ENCODE peak calls at places on chromosome 16, in five cellular contexts. J, K, F, H and U are unnamed samples.

GRCh38 chr16:12837344-12837743 is 33.7 kb upstream of the CPPED1 start:
- DNase-seq in F (no peak), H (no peak), J (no peak), K (no peak), U (no peak)

GRCh38 chr16:82996814-82997213 is 370.0 kb downstream of the CDH13 start:
- DNase-seq in F (no peak), J (no peak), K (no peak), H (no peak), U (no peak)

GRCh38 chr16:89723279-89724250 is 2.2 kb downstream of the ZNF276 start:
- DNase-seq in J (peak), H (no peak), F (peak), K (peak), U (no peak)

GRCh38 chr16:81486555-81487061 is 42.0 kb downstream of the CMIP start:
- DNase-seq in K (no peak), J (peak), H (no peak), F (peak), U (no peak)

GRCh38 chr16:24071990-24072389 is 184.1 kb upstream of the CACNG3 start:
- DNase-seq in J (no peak), K (no peak), F (no peak), H (no peak), U (no peak)

GRCh38 chr16:55389426-55390073 is 65.5 kb downstream of the IRX6 start:
- DNase-seq in F (peak), K (no peak), H (no peak), J (no peak), U (no peak)

GRCh38 chr16:632486-633335 is 1.9 kb downstream of the WFIKKN1 start:
- DNase-seq in K (no peak), F (peak), J (no peak), H (no peak), U (no peak)

GRCh38 chr16:28267356-28267755 is 25.0 kb upstream of the SBK1 start:
- DNase-seq in J (no peak), K (no peak), F (no peak), H (no peak), U (no peak)

GRCh38 chr16:64952177-64952576 is 169.7 kb downstream of the CDH11 start:
- DNase-seq in J (peak), K (no peak), F (no peak), H (peak), U (no peak)

GRCh38 chr16:4372578-4373355 is 1.1 kb downstream of the VASN start:
- DNase-seq in K (no peak), H (peak), F (no peak), J (peak), U (no peak)

GRCh38 chr16:24538756-24539294 is 541 bp upstream of the RBBP6 start:
- DNase-seq in J (no peak), K (no peak), H (no peak), F (no peak), U (no peak)

GRCh38 chr16:74560912-74561311 is 46.0 kb downstream of the GLG1 start:
- DNase-seq in K (no peak), J (no peak), H (no peak), F (peak), U (no peak)

GRCh38 chr16:60091479-60091878 is 1357.4 kb upstream of the GOT2 start:
- DNase-seq in H (no peak), K (no peak), F (no peak), J (no peak), U (no peak)

GRCh38 chr16:57623251-57624043 is 5.0 kb upstream of the ADGRG1 start:
- DNase-seq in H (no peak), F (peak), J (no peak), K (no peak), U (no peak)

GRCh38 chr16:70395345-70395901 is 43.5 kb downstream of the ST3GAL2 start:
- DNase-seq in F (peak), J (peak), K (peak), H (peak), U (peak)

GRCh38 chr16:4344659-4345438 is 6.3 kb downstream of the PAM16 start:
- DNase-seq in K (no peak), F (no peak), H (no peak), J (no peak), U (no peak)

GRCh38 chr16:49640606-49641005 is 215.3 kb downstream of the ZNF423 start:
- DNase-seq in J (no peak), K (no peak), H (no peak), F (peak), U (no peak)

GRCh38 chr16:74751658-74752057 is 23.0 kb downstream of the FA2H start:
- DNase-seq in J (no peak), K (no peak), H (no peak), F (no peak), U (no peak)

GRCh38 chr16:54538241-54538640 is 251.7 kb upstream of the IRX3 start:
- DNase-seq in H (no peak), J (peak), K (no peak), F (no peak), U (no peak)

GRCh38 chr16:70520612-70521297 is 2.6 kb downstream of the COG4 start:
- DNase-seq in J (peak), K (no peak), F (no peak), H (peak), U (no peak)

GRCh38 chr16:3173892-3174617 is 13.9 kb upstream of the OR1F1 start:
- DNase-seq in K (no peak), F (no peak), J (no peak), H (peak), U (no peak)

GRCh38 chr16:84527486-84528269 is 23.2 kb upstream of the MEAK7 start:
- DNase-seq in F (no peak), K (no peak), H (no peak), J (no peak), U (no peak)

GRCh38 chr16:20611975-20612471 is 35.9 kb upstream of the ACSM2B start:
- DNase-seq in F (peak), J (no peak), K (no peak), H (no peak), U (no peak)

GRCh38 chr16:84143784-84144199 is 1.2 kb downstream of the HSDL1 start:
- DNase-seq in F (no peak), H (peak), K (no peak), J (no peak), U (no peak)

GRCh38 chr16:2838928-2839327 is 8.8 kb downstream of the ZG16B start:
- DNase-seq in J (peak), H (peak), K (peak), F (peak), U (peak)

GRCh38 chr16:68503334-68503733 is 35.8 kb upstream of the ZFP90 start:
- DNase-seq in J (peak), K (no peak), H (no peak), F (no peak), U (no peak)

GRCh38 chr16:3349175-3349574 is 6.5 kb upstream of the OR2C1 start:
- DNase-seq in J (no peak), H (no peak), K (no peak), F (no peak), U (no peak)

GRCh38 chr16:57107324-57107922 is 15.0 kb downstream of the CPNE2 start:
- DNase-seq in J (no peak), K (no peak), F (no peak), H (no peak), U (no peak)

GRCh38 chr16:716768-717325 is 1.9 kb downstream of the METRN start:
- DNase-seq in J (no peak), F (no peak), H (no peak), K (no peak), U (no peak)

GRCh38 chr16:17802566-17802965 is 331.8 kb upstream of the XYLT1 start:
- DNase-seq in H (no peak), J (peak), K (no peak), F (no peak), U (no peak)